ENCODE peak calls at places on chromosomes 12 and 14, in six cellular contexts. One of them, this sample, is unnamed.

GRCh38 chr14:53929871-53930685 is 26.5 kb downstream of the BMP4 start:
- DNase-seq in AG04450: no peak
- DNase-seq in aorta: no peak
- DNase-seq in tibial nerve: no peak
- DNase-seq in CD4-positive, CD25-positive, alpha-beta regulatory T cell: no peak
- DNase-seq in CD4-positive, alpha-beta memory T cell: no peak
- DNase-seq in this sample: no peak

GRCh38 chr14:71521238-71521637 is 411.0 kb upstream of the RGS6 start:
- DNase-seq in AG04450: no peak
- DNase-seq in aorta: no peak
- DNase-seq in tibial nerve: no peak
- DNase-seq in CD4-positive, CD25-positive, alpha-beta regulatory T cell: no peak
- DNase-seq in CD4-positive, alpha-beta memory T cell: no peak
- DNase-seq in this sample: no peak

GRCh38 chr12:107349008-107349747 is 255.8 kb upstream of the CRY1 start:
- DNase-seq in AG04450: peak; percentile 71
- DNase-seq in aorta: no peak
- DNase-seq in tibial nerve: peak; percentile 34
- DNase-seq in CD4-positive, CD25-positive, alpha-beta regulatory T cell: no peak
- DNase-seq in CD4-positive, alpha-beta memory T cell: no peak
- DNase-seq in this sample: peak; percentile 92

GRCh38 chr14:44449694-44450093 is 57.4 kb downstream of the FSCB start:
- DNase-seq in AG04450: no peak
- DNase-seq in aorta: no peak
- DNase-seq in tibial nerve: no peak
- DNase-seq in CD4-positive, CD25-positive, alpha-beta regulatory T cell: no peak
- DNase-seq in CD4-positive, alpha-beta memory T cell: no peak
- DNase-seq in this sample: no peak

GRCh38 chr12:3262466-3262865 is 185.3 kb downstream of the TSPAN9 start:
- DNase-seq in AG04450: no peak
- DNase-seq in aorta: no peak
- DNase-seq in tibial nerve: no peak
- DNase-seq in CD4-positive, CD25-positive, alpha-beta regulatory T cell: no peak
- DNase-seq in CD4-positive, alpha-beta memory T cell: no peak
- DNase-seq in this sample: no peak

GRCh38 chr12:125187780-125188741 is 122.8 kb downstream of the AACS start:
- DNase-seq in AG04450: no peak
- DNase-seq in aorta: no peak
- DNase-seq in tibial nerve: no peak
- DNase-seq in CD4-positive, CD25-positive, alpha-beta regulatory T cell: no peak
- DNase-seq in CD4-positive, alpha-beta memory T cell: no peak
- DNase-seq in this sample: no peak

GRCh38 chr12:54980341-54980740 is 4.2 kb downstream of the TESPA1 start:
- DNase-seq in AG04450: no peak
- DNase-seq in aorta: no peak
- DNase-seq in tibial nerve: no peak
- DNase-seq in CD4-positive, CD25-positive, alpha-beta regulatory T cell: peak; percentile 45
- DNase-seq in CD4-positive, alpha-beta memory T cell: peak; percentile 74
- DNase-seq in this sample: no peak

GRCh38 chr12:108838194-108839010 is 19.0 kb downstream of the SSH1 start:
- DNase-seq in AG04450: peak; percentile 100
- DNase-seq in aorta: peak; percentile 96
- DNase-seq in tibial nerve: peak; percentile 56
- DNase-seq in CD4-positive, CD25-positive, alpha-beta regulatory T cell: peak; percentile 43
- DNase-seq in CD4-positive, alpha-beta memory T cell: peak; percentile 78
- DNase-seq in this sample: peak; percentile 98

GRCh38 chr12:39723831-39724230 is 104.2 kb upstream of the ABCD2 start:
- DNase-seq in AG04450: no peak
- DNase-seq in aorta: peak; percentile 30
- DNase-seq in tibial nerve: no peak
- DNase-seq in CD4-positive, CD25-positive, alpha-beta regulatory T cell: no peak
- DNase-seq in CD4-positive, alpha-beta memory T cell: no peak
- DNase-seq in this sample: peak; percentile 10

GRCh38 chr12:69464433-69464832 is 5.8 kb upstream of the FRS2 start:
- DNase-seq in AG04450: no peak
- DNase-seq in aorta: no peak
- DNase-seq in tibial nerve: no peak
- DNase-seq in CD4-positive, CD25-positive, alpha-beta regulatory T cell: no peak
- DNase-seq in CD4-positive, alpha-beta memory T cell: no peak
- DNase-seq in this sample: no peak

GRCh38 chr14:106518054-106518943 is 991.9 kb downstream of the TMEM121 start:
- DNase-seq in AG04450: no peak
- DNase-seq in aorta: peak; percentile 80
- DNase-seq in tibial nerve: no peak
- DNase-seq in CD4-positive, CD25-positive, alpha-beta regulatory T cell: peak; percentile 79
- DNase-seq in CD4-positive, alpha-beta memory T cell: peak; percentile 77
- DNase-seq in this sample: no peak

GRCh38 chr14:21257395-21258193 is 11.6 kb downstream of the HNRNPC start:
- DNase-seq in AG04450: no peak
- DNase-seq in aorta: peak; percentile 40
- DNase-seq in tibial nerve: no peak
- DNase-seq in CD4-positive, CD25-positive, alpha-beta regulatory T cell: no peak
- DNase-seq in CD4-positive, alpha-beta memory T cell: no peak
- DNase-seq in this sample: no peak

GRCh38 chr12:113727651-113728061 is 238.5 kb downstream of the RBM19 start:
- DNase-seq in AG04450: no peak
- DNase-seq in aorta: no peak
- DNase-seq in tibial nerve: no peak
- DNase-seq in CD4-positive, CD25-positive, alpha-beta regulatory T cell: no peak
- DNase-seq in CD4-positive, alpha-beta memory T cell: no peak
- DNase-seq in this sample: no peak

GRCh38 chr12:1282670-1283361 is 291.8 kb downstream of the ERC1 start:
- DNase-seq in AG04450: no peak
- DNase-seq in aorta: no peak
- DNase-seq in tibial nerve: peak; percentile 26
- DNase-seq in CD4-positive, CD25-positive, alpha-beta regulatory T cell: no peak
- DNase-seq in CD4-positive, alpha-beta memory T cell: no peak
- DNase-seq in this sample: no peak

GRCh38 chr14:95476747-95477146 is 39.7 kb downstream of the SYNE3 start:
- DNase-seq in AG04450: no peak
- DNase-seq in aorta: no peak
- DNase-seq in tibial nerve: no peak
- DNase-seq in CD4-positive, CD25-positive, alpha-beta regulatory T cell: no peak
- DNase-seq in CD4-positive, alpha-beta memory T cell: no peak
- DNase-seq in this sample: no peak

GRCh38 chr14:95478818-95479217 is 37.6 kb downstream of the SYNE3 start:
- DNase-seq in AG04450: no peak
- DNase-seq in aorta: no peak
- DNase-seq in tibial nerve: no peak
- DNase-seq in CD4-positive, CD25-positive, alpha-beta regulatory T cell: no peak
- DNase-seq in CD4-positive, alpha-beta memory T cell: no peak
- DNase-seq in this sample: no peak

GRCh38 chr14:95477411-95478089 is 38.9 kb downstream of the SYNE3 start:
- DNase-seq in AG04450: no peak
- DNase-seq in aorta: peak; percentile 63
- DNase-seq in tibial nerve: no peak
- DNase-seq in CD4-positive, CD25-positive, alpha-beta regulatory T cell: no peak
- DNase-seq in CD4-positive, alpha-beta memory T cell: no peak
- DNase-seq in this sample: no peak

GRCh38 chr14:95479494-95479893 is 37.0 kb downstream of the SYNE3 start:
- DNase-seq in AG04450: no peak
- DNase-seq in aorta: peak; percentile 68
- DNase-seq in tibial nerve: no peak
- DNase-seq in CD4-positive, CD25-positive, alpha-beta regulatory T cell: no peak
- DNase-seq in CD4-positive, alpha-beta memory T cell: no peak
- DNase-seq in this sample: no peak

GRCh38 chr14:95478309-95478708 is 38.1 kb downstream of the SYNE3 start:
- DNase-seq in AG04450: no peak
- DNase-seq in aorta: peak; percentile 62
- DNase-seq in tibial nerve: no peak
- DNase-seq in CD4-positive, CD25-positive, alpha-beta regulatory T cell: no peak
- DNase-seq in CD4-positive, alpha-beta memory T cell: no peak
- DNase-seq in this sample: no peak
- H3K27ac ChIP-seq in AG04450: no peak overlapping the region
- H3K27ac ChIP-seq in aorta: no peak overlapping the region
- H3K27ac ChIP-seq in tibial nerve: no peak overlapping the region
- H3K27ac ChIP-seq in CD4-positive, CD25-positive, alpha-beta regulatory T cell: peak overlapping the region; percentile 39
- H3K27ac ChIP-seq in CD4-positive, alpha-beta memory T cell: peak overlapping the region; percentile 11
- H3K27ac ChIP-seq in this sample: no peak overlapping the region

GRCh38 chr14:61489932-61490331 is 168.6 kb downstream of the PRKCH start:
- DNase-seq in AG04450: no peak
- DNase-seq in aorta: no peak
- DNase-seq in tibial nerve: no peak
- DNase-seq in CD4-positive, CD25-positive, alpha-beta regulatory T cell: no peak
- DNase-seq in CD4-positive, alpha-beta memory T cell: no peak
- DNase-seq in this sample: no peak
- H3K27ac ChIP-seq in AG04450: no peak overlapping the region
- H3K27ac ChIP-seq in aorta: no peak overlapping the region
- H3K27ac ChIP-seq in tibial nerve: no peak overlapping the region
- H3K27ac ChIP-seq in CD4-positive, CD25-positive, alpha-beta regulatory T cell: no peak overlapping the region
- H3K27ac ChIP-seq in CD4-positive, alpha-beta memory T cell: no peak overlapping the region
- H3K27ac ChIP-seq in this sample: no peak overlapping the region

DNA sequence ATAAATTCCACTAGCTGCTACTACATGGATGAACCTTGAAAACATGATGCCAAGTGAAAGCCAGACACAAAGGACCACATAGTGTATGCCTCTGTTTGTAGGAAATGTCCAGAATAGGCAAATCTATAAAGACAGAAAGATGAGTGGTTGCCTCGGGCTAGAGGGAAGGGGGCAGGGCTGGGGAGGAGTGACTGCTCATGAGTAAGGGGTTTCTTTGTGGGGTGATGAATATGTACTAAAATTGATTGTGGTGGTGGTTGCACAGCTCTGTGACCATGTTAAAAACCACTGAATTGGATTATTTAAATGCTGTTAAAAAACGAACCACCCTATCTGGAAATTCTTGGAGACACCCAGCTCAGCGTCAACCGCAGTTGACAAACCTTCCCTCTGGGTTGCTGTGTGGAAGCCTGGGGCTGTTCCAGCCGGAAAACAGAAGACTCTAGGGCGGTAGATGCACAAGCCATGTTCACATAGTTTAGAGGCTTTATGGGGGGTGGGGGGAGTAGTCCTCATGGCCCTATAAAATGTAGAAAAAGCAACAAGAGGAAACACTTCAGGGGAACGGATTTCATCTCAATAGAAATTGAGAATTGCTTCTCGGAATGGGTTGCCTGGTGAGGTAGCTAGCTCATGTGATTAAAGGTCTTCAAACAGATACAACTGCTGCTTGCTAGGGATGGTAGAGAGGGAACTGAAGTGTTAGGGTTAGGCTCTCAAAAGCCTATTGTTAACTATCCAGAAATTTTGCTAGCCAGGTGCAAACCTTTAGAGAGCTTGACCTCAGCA is 29.4 kb downstream of the RIN3 start:
- DNase-seq in AG04450: no peak
- DNase-seq in aorta: no peak
- DNase-seq in tibial nerve: no peak
- DNase-seq in CD4-positive, CD25-positive, alpha-beta regulatory T cell: no peak
- DNase-seq in CD4-positive, alpha-beta memory T cell: no peak
- DNase-seq in this sample: no peak
- H3K27ac ChIP-seq in AG04450: no peak overlapping the region
- H3K27ac ChIP-seq in aorta: no peak overlapping the region
- H3K27ac ChIP-seq in tibial nerve: no peak overlapping the region
- H3K27ac ChIP-seq in CD4-positive, CD25-positive, alpha-beta regulatory T cell: no peak overlapping the region
- H3K27ac ChIP-seq in CD4-positive, alpha-beta memory T cell: no peak overlapping the region
- H3K27ac ChIP-seq in this sample: no peak overlapping the region

DNA sequence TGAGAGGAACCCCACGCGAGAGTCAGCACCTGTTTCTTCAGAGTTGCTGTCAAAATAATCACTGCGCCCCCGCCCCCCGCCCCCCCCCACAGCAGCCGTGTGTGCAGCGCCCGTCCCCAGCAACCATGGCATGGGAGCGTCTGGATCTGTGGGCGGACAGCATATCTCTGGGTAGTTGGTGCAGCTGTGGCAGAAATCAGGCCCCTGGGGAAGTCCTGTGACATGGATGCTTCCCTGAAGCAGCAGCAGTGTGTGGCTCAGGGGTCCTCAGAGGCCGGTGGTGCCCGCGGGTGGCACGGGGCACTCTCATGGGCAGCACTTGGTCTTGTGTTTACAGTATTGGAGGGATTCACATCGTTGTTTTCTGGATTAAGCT is 19.2 kb downstream of the XRCC3 start:
- DNase-seq in AG04450: no peak
- DNase-seq in aorta: peak; percentile 54
- DNase-seq in tibial nerve: no peak
- DNase-seq in CD4-positive, CD25-positive, alpha-beta regulatory T cell: no peak
- DNase-seq in CD4-positive, alpha-beta memory T cell: no peak
- DNase-seq in this sample: no peak
- H3K27ac ChIP-seq in AG04450: peak overlapping the region; percentile 77
- H3K27ac ChIP-seq in aorta: no peak overlapping the region
- H3K27ac ChIP-seq in tibial nerve: no peak overlapping the region
- H3K27ac ChIP-seq in CD4-positive, CD25-positive, alpha-beta regulatory T cell: no peak overlapping the region
- H3K27ac ChIP-seq in CD4-positive, alpha-beta memory T cell: no peak overlapping the region
- H3K27ac ChIP-seq in this sample: no peak overlapping the region